ENCODE peak calls at places on chromosomes 11 and 22, in eight cellular contexts. F is A549; L is T-helper 2 cell; P is head of caudate nucleus; V is ACHN; R is T-helper 1 cell; K is erythroblast; D is stimulated activated CD4-positive, alpha-beta T cell treated with anti-CD3 and anti-CD28 coated beads, Interleukin-12 subunit alpha, Interleukin-12 subunit beta, amount 100 ng/mL, for 24 hours. B is an unnamed sample.

GRCh38 chr11:19102521-19102900 is 14.5 kb upstream of the ZDHHC13 start:
- DNase-seq in P (no peak), L (no peak), V (no peak), K (no peak), R (no peak), D (no peak), F (no peak), B (no peak)

GRCh38 chr22:25388866-25389540 is 169.6 kb downstream of the CRYBB2 start:
- DNase-seq in K (no peak), L (no peak), P (no peak), R (no peak), V (no peak), F (no peak), D (no peak), B (no peak)

GRCh38 chr11:37704791-37705190 is 1106.8 kb upstream of the RAG2 start:
- DNase-seq in L (no peak), R (no peak), D (no peak), F (no peak), P (no peak), K (no peak), V (no peak), B (no peak)

GRCh38 chr11:33912405-33913361 is 20.8 kb upstream of the LMO2 start:
- DNase-seq in D (no peak), R (no peak), P (no peak), V (peak; percentile 37), K (peak; percentile 66), F (peak; percentile 66), L (no peak), B (no peak)

GRCh38 chr22:16963189-16963945 is 44.7 kb downstream of the GAB4 start:
- DNase-seq in L (no peak), R (no peak), D (no peak), P (no peak), K (no peak), F (no peak), V (no peak), B (no peak)

GRCh38 chr11:126281245-126281644 is 1.6 kb upstream of the TIRAP start:
- DNase-seq in L (no peak), R (no peak), V (no peak), D (no peak), F (no peak), P (no peak), K (no peak), B (no peak)

GRCh38 chr11:63614136-63614664 is at the start of gene PLAAT3:
- DNase-seq in F (peak; percentile 82), K (peak; percentile 86), P (peak; percentile 88), L (peak; percentile 18), D (no peak), V (peak; percentile 83), R (no peak), B (peak; percentile 86)

GRCh38 chr22:28822930-28823481 is 22.6 kb upstream of the XBP1 start:
- DNase-seq in K (no peak), D (no peak), V (no peak), L (no peak), F (no peak), P (no peak), R (no peak), B (no peak)

GRCh38 chr11:283405-284080 is 5.3 kb downstream of the NLRP6 start:
- DNase-seq in V (no peak), K (no peak), D (no peak), F (no peak), P (no peak), L (no peak), R (no peak), B (no peak)

GRCh38 chr11:35892166-35892565 is 51.7 kb upstream of the LDLRAD3 start:
- DNase-seq in R (no peak), L (no peak), K (no peak), D (no peak), V (no peak), P (no peak), F (no peak), B (no peak)

GRCh38 chr11:117143390-117143789 is 697 bp upstream of the PAFAH1B2 start:
- DNase-seq in L (no peak), V (peak; percentile 45), P (peak; percentile 62), R (no peak), D (no peak), F (peak; percentile 43), K (peak; percentile 48), B (no peak)

GRCh38 chr11:117662870-117663269 is 134.1 kb downstream of the DSCAML1 start:
- DNase-seq in L (no peak), P (no peak), R (no peak), V (no peak), K (no peak), F (no peak), D (no peak), B (no peak)

GRCh38 chr11:123430736-123431356 is 777 bp downstream of the GRAMD1B start:
- DNase-seq in F (peak; percentile 72), D (peak; percentile 14), K (no peak), L (peak; percentile 38), V (no peak), P (peak; percentile 45), R (peak; percentile 37), B (peak; percentile 66)

GRCh38 chr11:100895449-100895848 is 208.4 kb downstream of the ARHGAP42 start:
- DNase-seq in R (no peak), F (no peak), L (no peak), D (no peak), V (no peak), K (no peak), P (no peak), B (no peak)

GRCh38 chr11:96925862-96926261 is 536.0 kb downstream of the JRKL start:
- DNase-seq in F (no peak), V (no peak), L (no peak), D (no peak), K (no peak), R (no peak), P (no peak), B (no peak)

GRCh38 chr11:83459802-83460201 is 173.6 kb upstream of the CCDC90B start:
- DNase-seq in D (no peak), P (no peak), K (no peak), R (no peak), F (no peak), V (no peak), L (no peak), B (no peak)

GRCh38 chr11:100525635-100526034 is 161.5 kb upstream of the ARHGAP42 start:
- DNase-seq in V (peak; percentile 10), D (no peak), K (peak; percentile 1), L (no peak), P (no peak), F (peak; percentile 3), R (no peak), B (peak; percentile 61)

GRCh38 chr11:71300187-71300586 is 47.8 kb upstream of the SHANK2 start:
- DNase-seq in D (no peak), P (no peak), L (no peak), V (no peak), F (no peak), R (no peak), K (no peak), B (no peak)

GRCh38 chr22:44309137-44309536 is 3.6 kb downstream of the SHISAL1 start:
- DNase-seq in V (peak; percentile 68), F (peak; percentile 53), D (no peak), P (peak; percentile 13), R (no peak), K (no peak), L (no peak), B (no peak)

GRCh38 chr22:20724676-20725454 is 49.0 kb upstream of the SERPIND1 start:
- DNase-seq in R (no peak), L (no peak), D (no peak), P (no peak), F (no peak), K (no peak), V (no peak), B (no peak)

GRCh38 chr11:40445391-40445790 is 1014.1 kb downstream of the LRRC4C start:
- DNase-seq in D (no peak), V (peak; percentile 72), K (no peak), P (no peak), L (no peak), R (no peak), F (peak; percentile 6), B (no peak)

GRCh38 chr22:31504282-31504681 is 7.9 kb downstream of the SFI1 start:
- DNase-seq in F (no peak), P (no peak), V (no peak), K (no peak), L (no peak), D (no peak), R (no peak), B (no peak)

GRCh38 chr11:34632105-34632780 is 11.3 kb downstream of the EHF start:
- DNase-seq in R (no peak), V (no peak), L (no peak), F (peak; percentile 41), K (no peak), D (no peak), P (peak; percentile 76), B (no peak)

GRCh38 chr11:69122642-69123431 is 32.9 kb upstream of the SMIM38 start:
- DNase-seq in K (peak; percentile 14), R (no peak), F (peak; percentile 99), V (peak; percentile 91), L (peak; percentile 18), P (peak; percentile 59), D (peak; percentile 64), B (peak; percentile 96)

GRCh38 chr11:64559351-64560138 is 31.5 kb upstream of the SLC22A12 start:
- DNase-seq in P (no peak), D (no peak), K (no peak), F (no peak), R (no peak), V (no peak), L (no peak), B (peak; percentile 72)

GRCh38 chr11:45900916-45901617 is 6.0 kb downstream of the FREY1 start:
- DNase-seq in L (no peak), F (no peak), R (no peak), D (no peak), P (peak; percentile 72), V (no peak), K (no peak), B (no peak)

GRCh38 chr11:64165482-64165841 is 451 bp downstream of the MACROD1 start:
- DNase-seq in L (no peak), K (peak; percentile 63), P (no peak), R (no peak), F (peak; percentile 48), D (no peak), V (peak; percentile 19), B (no peak)

B was measured in H9.